ENCODE peak calls at places on chromosomes 3 and 15, in nine cellular contexts. A is HepG2, P is SJSA1, B is adrenal gland, V is suprapubic skin, Y is mesendoderm, S is heart right ventricle, J is body of pancreas, E is testis. F is an unnamed sample.
A peak's percentile ranks its signal among the peaks of the same experiment; 100 is the strongest.

GRCh38 chr3:57006048-57006709 is 54.3 kb upstream of the SPATA12 start:
- DNase-seq in V (no peak), J (no peak), S (no peak), E (no peak), P (no peak), A (no peak), Y (no peak), B (no peak), F (no peak)

GRCh38 chr3:28521663-28522062 is 173.0 kb upstream of the AZI2 start:
- DNase-seq in A (peak; percentile 2), B (no peak), S (no peak), P (no peak), J (no peak), E (no peak), V (no peak), Y (no peak), F (no peak)

GRCh38 chr15:72222433-72222832 is 8.6 kb downstream of the PKM start:
- DNase-seq in E (peak; percentile 65), V (no peak), A (no peak), Y (no peak), B (peak; percentile 95), S (peak; percentile 57), J (no peak), P (no peak), F (peak; percentile 84)

GRCh38 chr3:194893121-194893979 is 207.7 kb downstream of the FAM43A start:
- DNase-seq in P (no peak), S (no peak), A (no peak), V (no peak), J (no peak), B (no peak), E (no peak), Y (no peak), F (no peak)

GRCh38 chr3:111027868-111028267 is 43.7 kb upstream of the NECTIN3 start:
- DNase-seq in Y (no peak), J (no peak), E (no peak), S (no peak), P (no peak), A (no peak), B (no peak), V (no peak), F (no peak)

GRCh38 chr3:29346828-29347227 is 66.0 kb downstream of the RBMS3 start:
- DNase-seq in P (no peak), V (no peak), J (no peak), A (no peak), E (no peak), S (no peak), B (no peak), Y (peak; percentile 82), F (no peak)

GRCh38 chr3:177842743-177843734 is 645.8 kb upstream of the TBL1XR1 start:
- DNase-seq in V (no peak), S (no peak), A (no peak), B (no peak), J (no peak), E (no peak), P (no peak), Y (no peak), F (no peak)

GRCh38 chr3:122628567-122628966 is 51.1 kb downstream of the PARP15 start:
- DNase-seq in E (no peak), Y (no peak), A (no peak), B (no peak), S (no peak), P (no peak), V (no peak), J (no peak), F (no peak)

GRCh38 chr3:138456961-138457862 is 22.8 kb downstream of the ESYT3 start:
- DNase-seq in Y (no peak), E (peak; percentile 4), J (no peak), V (peak; percentile 34), S (no peak), A (no peak), P (no peak), B (peak; percentile 20), F (no peak)

GRCh38 chr3:152258448-152259302 is 10.1 kb upstream of the MBNL1 start:
- DNase-seq in V (peak; percentile 90), S (peak; percentile 37), E (peak; percentile 28), P (peak; percentile 64), B (peak; percentile 84), J (peak; percentile 93), A (peak; percentile 94), Y (no peak), F (peak; percentile 50)

GRCh38 chr15:28955160-28955502 is 69.4 kb downstream of the APBA2 start:
- DNase-seq in J (no peak), P (peak; percentile 62), B (peak; percentile 34), V (no peak), Y (no peak), S (no peak), A (no peak), E (no peak), F (no peak)

GRCh38 chr3:47227678-47228077 is 54.9 kb downstream of the KIF9 start:
- DNase-seq in E (peak; percentile 22), P (no peak), J (peak; percentile 30), S (peak; percentile 17), V (no peak), Y (no peak), A (no peak), B (peak; percentile 56), F (no peak)
- H3K27ac ChIP-seq in E (no peak overlapping the region), P (no peak overlapping the region), J (no peak overlapping the region), S (peak overlapping the region; percentile 15), V (no peak overlapping the region), Y (no peak overlapping the region), A (no peak overlapping the region), B (no peak overlapping the region), F (no peak overlapping the region)

GRCh38 chr15:99438691-99439523 is 126.9 kb upstream of the MEF2A start:
- DNase-seq in B (peak; percentile 67), A (no peak), E (peak; percentile 18), P (peak; percentile 37), V (no peak), S (peak; percentile 25), Y (no peak), J (no peak), F (no peak)
- H3K4me1 ChIP-seq in B (peaks cover 27% of the 10 kb centered on the region), A (peaks cover 46% of the 10 kb centered on the region), E (peaks cover 10% of the 10 kb centered on the region), P (peaks cover 19% of the 10 kb centered on the region), V (peaks cover 68% of the 10 kb centered on the region), S (peaks cover 69% of the 10 kb centered on the region), Y (peaks cover 2% of the 10 kb centered on the region), J (peaks cover 21% of the 10 kb centered on the region), F (peaks cover 36% of the 10 kb centered on the region)

GRCh38 chr3:53164911-53165310 is 3.9 kb downstream of the PRKCD start:
- DNase-seq in A (no peak), B (no peak), P (no peak), S (no peak), J (no peak), Y (peak; percentile 45), E (no peak), V (no peak), F (no peak)
- H3K4me3 ChIP-seq in A (no peak overlapping the region), B (no peak overlapping the region), P (no peak overlapping the region), S (no peak overlapping the region), J (no peak overlapping the region), Y (no peak overlapping the region), E (no peak overlapping the region), V (no peak overlapping the region), F (no peak overlapping the region)

GRCh38 chr15:98855815-98856539 is 151.6 kb downstream of the PGPEP1L start:
- DNase-seq in P (no peak), A (no peak), B (peak; percentile 67), V (no peak), Y (no peak), E (peak; percentile 66), J (no peak), S (no peak), F (no peak)
- H3K27ac ChIP-seq in P (peak overlapping the region; percentile 47), A (no peak overlapping the region), B (peak overlapping the region; percentile 3), V (no peak overlapping the region), Y (no peak overlapping the region), E (peak overlapping the region; percentile 64), J (no peak overlapping the region), S (no peak overlapping the region), F (no peak overlapping the region)

GRCh38 chr15:36898522-36899126 is 201.7 kb downstream of the MEIS2 start:
- DNase-seq in V (no peak), A (peak; percentile 15), J (no peak), E (no peak), S (no peak), B (no peak), P (no peak), Y (no peak), F (no peak)

GRCh38 chr15:36899696-36900095 is 200.7 kb downstream of the MEIS2 start:
- DNase-seq in S (no peak), Y (no peak), E (no peak), V (no peak), P (no peak), J (no peak), A (no peak), B (no peak), F (no peak)

GRCh38 chr15:36903195-36903594 is 197.2 kb downstream of the MEIS2 start:
- DNase-seq in P (no peak), E (no peak), B (no peak), S (no peak), Y (no peak), V (no peak), J (no peak), A (no peak), F (no peak)

GRCh38 chr15:36903922-36904479 is 196.3 kb downstream of the MEIS2 start:
- DNase-seq in V (peak; percentile 68), S (no peak), A (no peak), P (no peak), E (no peak), J (peak; percentile 43), B (no peak), Y (no peak), F (no peak)

DNA sequence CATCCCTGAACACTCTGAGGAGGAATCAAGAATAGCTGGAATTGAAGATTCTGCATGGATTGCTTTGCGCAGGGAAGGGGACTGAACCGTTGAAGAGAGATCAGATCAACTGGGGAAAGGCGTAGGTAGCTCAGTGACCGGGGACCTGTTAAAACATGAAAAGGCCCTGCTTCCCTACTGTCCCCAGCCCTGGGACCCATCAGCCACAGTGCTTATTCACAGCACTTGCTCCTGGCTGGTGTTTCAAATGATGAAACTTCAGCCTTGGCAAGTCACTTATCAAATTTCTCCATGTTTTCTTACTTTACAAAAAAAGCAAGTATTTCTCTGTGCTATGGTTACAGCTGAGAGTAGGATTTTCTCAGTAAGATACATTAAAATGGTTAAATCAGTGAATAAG is 199.3 kb downstream of the MEIS2 start:
- DNase-seq in E (no peak), J (no peak), A (no peak), V (no peak), Y (no peak), P (no peak), S (no peak), B (no peak), F (no peak)
- H3K4me1 ChIP-seq in E (no peaks in the 10 kb centered on the region), J (peaks cover 14% of the 10 kb centered on the region), A (peaks cover 31% of the 10 kb centered on the region), V (peaks cover 27% of the 10 kb centered on the region), Y (peaks cover 8% of the 10 kb centered on the region), P (no peaks in the 10 kb centered on the region), S (peaks cover 17% of the 10 kb centered on the region), B (peaks cover 39% of the 10 kb centered on the region), F (no peaks in the 10 kb centered on the region)

GRCh38 chr15:26243382-26243781 is 380.3 kb upstream of the ATP10A start:
- DNase-seq in E (no peak), V (no peak), A (no peak), Y (peak; percentile 78), B (no peak), S (no peak), P (no peak), J (no peak), F (no peak)
- H3K4me3 ChIP-seq in E (no peak overlapping the region), V (no peak overlapping the region), A (no peak overlapping the region), Y (no peak overlapping the region), B (no peak overlapping the region), S (no peak overlapping the region), P (no peak overlapping the region), J (no peak overlapping the region), F (no peak overlapping the region)

F was measured in psoas muscle.